ENCODE peak calls at places on chromosome 22, in six cellular contexts. C is C1 segment of cervical spinal cord, S is germinal center, A is nephron progenitor cell, X is astrocyte of the spinal cord, M is GM19239. H is an unnamed sample.

GRCh38 chr22:27918351-27919221 is 470 bp downstream of the PITPNB start:
- DNase-seq in C (peak; percentile 64), S (peak; percentile 57), A (peak; percentile 70), X (peak; percentile 60), M (peak; percentile 18), H (peak; percentile 30)

GRCh38 chr22:47352920-47353700 is 590.7 kb downstream of the TBC1D22A start:
- DNase-seq in C (no peak), S (no peak), A (no peak), X (no peak), M (no peak), H (no peak)

GRCh38 chr22:19442166-19442565 is 5.3 kb downstream of the C22orf39 start:
- DNase-seq in C (no peak), S (no peak), A (no peak), X (no peak), M (no peak), H (peak; percentile 75)

GRCh38 chr22:45284705-45285305 is at the start of gene UPK3A:
- DNase-seq in C (peak; percentile 20), S (peak; percentile 85), A (peak; percentile 83), X (no peak), M (no peak), H (peak; percentile 87)

GRCh38 chr22:35604671-35605457 is 12.3 kb downstream of the MB start:
- DNase-seq in C (no peak), S (no peak), A (no peak), X (no peak), M (no peak), H (no peak)

GRCh38 chr22:27151407-27151806 is 494.0 kb downstream of the MIAT start:
- DNase-seq in C (no peak), S (no peak), A (no peak), X (no peak), M (no peak), H (no peak)

GRCh38 chr22:27719033-27719341 is 82.6 kb downstream of the MN1 start:
- DNase-seq in C (no peak), S (no peak), A (no peak), X (no peak), M (no peak), H (no peak)

GRCh38 chr22:39431821-39432251 is 25.0 kb upstream of the MGAT3 start:
- DNase-seq in C (no peak), S (no peak), A (no peak), X (peak; percentile 26), M (no peak), H (peak; percentile 75)

GRCh38 chr22:41444360-41445170 is 2.0 kb downstream of the TOB2 start:
- DNase-seq in C (peak; percentile 79), S (peak; percentile 66), A (peak; percentile 98), X (peak; percentile 98), M (peak; percentile 81), H (peak; percentile 96)

GRCh38 chr22:38383417-38383816 is 66.2 kb upstream of the CSNK1E start:
- DNase-seq in C (no peak), S (no peak), A (no peak), X (no peak), M (no peak), H (peak; percentile 33)

GRCh38 chr22:47316020-47316419 is 553.6 kb downstream of the TBC1D22A start:
- DNase-seq in C (no peak), S (no peak), A (no peak), X (no peak), M (no peak), H (no peak)

GRCh38 chr22:37207981-37208380 is 4.3 kb downstream of the SSTR3 start:
- DNase-seq in C (no peak), S (no peak), A (no peak), X (no peak), M (no peak), H (no peak)

GRCh38 chr22:39234157-39234793 is 10.5 kb downstream of the PDGFB start:
- DNase-seq in C (no peak), S (no peak), A (no peak), X (peak; percentile 41), M (no peak), H (peak; percentile 58)

GRCh38 chr22:40189979-40190378 is 12.3 kb downstream of the TNRC6B start:
- DNase-seq in C (no peak), S (no peak), A (no peak), X (no peak), M (no peak), H (no peak)

GRCh38 chr22:20319041-20319744 is 667 bp downstream of the DGCR6L start:
- DNase-seq in C (no peak), S (peak; percentile 28), A (peak; percentile 38), X (peak; percentile 8), M (no peak), H (no peak)

GRCh38 chr22:33807465-33807864 is 112.8 kb downstream of the LARGE1 start:
- DNase-seq in C (no peak), S (no peak), A (no peak), X (no peak), M (no peak), H (no peak)

GRCh38 chr22:44860311-44860710 is 107.9 kb downstream of the ARHGAP8 start:
- DNase-seq in C (no peak), S (no peak), A (no peak), X (no peak), M (no peak), H (no peak)